ENCODE peak calls at places on chromosomes 3 and 15, in eight cellular contexts. F is aorta; N is NAMALWA; O is activated CD4-positive, CD25-positive, alpha-beta regulatory T cell treated with anti-CD3 and anti-CD28 coated beads, Interleukin-2, amount 50 U/mL, for 72 hours; K is nucleus accumbens; T is mucosa of gallbladder; D is posterior cingulate gyrus; I is anterior cingulate cortex. S is an unnamed sample.

GRCh38 chr15:70729164-70729563 is 34.2 kb downstream of the UACA start:
- DNase-seq in F (no peak), N (no peak), O (no peak), K (no peak), T (no peak), D (no peak), I (no peak), S (no peak)

GRCh38 chr3:42177068-42177800 is 86.1 kb downstream of the TRAK1 start:
- DNase-seq in F (no peak), N (no peak), O (no peak), K (no peak), T (no peak), D (no peak), I (no peak), S (no peak)

GRCh38 chr15:56532766-56533455 is 68.0 kb upstream of the MNS1 start:
- DNase-seq in F (no peak), N (peak; percentile 98), O (no peak), K (peak; percentile 26), T (no peak), D (no peak), I (no peak), S (no peak)

GRCh38 chr15:77944002-77944867 is 133.3 kb downstream of the TBC1D2B start:
- DNase-seq in F (peak; percentile 94), N (no peak), O (no peak), K (peak; percentile 51), T (peak; percentile 84), D (peak; percentile 61), I (peak; percentile 19), S (peak; percentile 79)

GRCh38 chr3:100033184-100033583 is 81.1 kb downstream of the FILIP1L start:
- DNase-seq in F (no peak), N (no peak), O (no peak), K (no peak), T (no peak), D (no peak), I (no peak), S (no peak)

GRCh38 chr3:31210068-31210650 is 315.7 kb upstream of the GADL1 start:
- DNase-seq in F (no peak), N (no peak), O (no peak), K (no peak), T (no peak), D (no peak), I (no peak), S (no peak)

GRCh38 chr3:120622870-120623718 is 27.0 kb downstream of the NDUFB4 start:
- DNase-seq in F (no peak), N (peak; percentile 52), O (no peak), K (no peak), T (no peak), D (no peak), I (no peak), S (peak; percentile 27)

GRCh38 chr15:85314139-85314538 is 66.3 kb upstream of the AKAP13 start:
- DNase-seq in F (no peak), N (no peak), O (no peak), K (no peak), T (no peak), D (no peak), I (no peak), S (no peak)

GRCh38 chr3:108089544-108089943 is 1.3 kb downstream of the CD47 start:
- DNase-seq in F (no peak), N (peak; percentile 30), O (no peak), K (no peak), T (no peak), D (no peak), I (no peak), S (no peak)

GRCh38 chr3:20230954-20231353 is 44.9 kb upstream of the SGO1 start:
- DNase-seq in F (no peak), N (no peak), O (no peak), K (no peak), T (no peak), D (no peak), I (no peak), S (no peak)

GRCh38 chr3:193975072-193975535 is 160.8 kb upstream of the HES1 start:
- DNase-seq in F (no peak), N (no peak), O (no peak), K (no peak), T (peak; percentile 26), D (no peak), I (no peak), S (peak; percentile 51)

GRCh38 chr3:135218782-135219181 is 423.7 kb downstream of the EPHB1 start:
- DNase-seq in F (no peak), N (no peak), O (no peak), K (no peak), T (no peak), D (no peak), I (no peak), S (no peak)

GRCh38 chr3:45123030-45123429 is 23.1 kb downstream of the CDCP1 start:
- DNase-seq in F (no peak), N (no peak), O (no peak), K (no peak), T (no peak), D (no peak), I (no peak), S (no peak)

GRCh38 chr3:79167651-79168416 is 600.0 kb downstream of the ROBO1 start:
- DNase-seq in F (no peak), N (no peak), O (no peak), K (no peak), T (peak; percentile 19), D (no peak), I (no peak), S (no peak)

GRCh38 chr3:186281172-186281571 is 80.9 kb downstream of the DGKG start:
- DNase-seq in F (no peak), N (no peak), O (no peak), K (no peak), T (no peak), D (no peak), I (no peak), S (no peak)

GRCh38 chr3:99526927-99527326 is 111.5 kb upstream of the COL8A1 start:
- DNase-seq in F (no peak), N (no peak), O (no peak), K (no peak), T (no peak), D (no peak), I (no peak), S (no peak)

GRCh38 chr3:141920701-141921100 is 44.3 kb downstream of the ATP1B3 start:
- DNase-seq in F (no peak), N (no peak), O (no peak), K (no peak), T (no peak), D (no peak), I (no peak), S (no peak)

GRCh38 chr3:165254812-165255211 is 58.6 kb upstream of the SLITRK3 start:
- DNase-seq in F (no peak), N (peak; percentile 22), O (no peak), K (no peak), T (no peak), D (no peak), I (no peak), S (peak; percentile 42)

GRCh38 chr3:53169045-53169831 is 8.2 kb downstream of the PRKCD start:
- DNase-seq in F (no peak), N (no peak), O (no peak), K (no peak), T (no peak), D (no peak), I (no peak), S (no peak)

GRCh38 chr3:151113342-151113741 is 27.9 kb downstream of the MED12L start:
- DNase-seq in F (no peak), N (no peak), O (no peak), K (no peak), T (no peak), D (no peak), I (no peak), S (no peak)

GRCh38 chr3:187325632-187326031 is 34.1 kb upstream of the MASP1 start:
- DNase-seq in F (no peak), N (no peak), O (no peak), K (no peak), T (no peak), D (no peak), I (no peak), S (no peak)